ENCODE peak calls at places on chromosomes 2 and 18, in eight cellular contexts. B is WERI-Rb-1, I is breast epithelium, C is A549, D is omental fat pad, S is ovary, N is HFFc6, G is A673. H is an unnamed sample.

GRCh38 chr2:172350844-172351480 is 76.4 kb upstream of the ITGA6 start:
- DNase-seq in B (no peak), S (no peak), D (no peak), N (no peak), C (no peak), I (peak; percentile 62), G (no peak), H (no peak)

GRCh38 chr2:174682578-174683391 is 81.5 kb downstream of the CHRNA1 start:
- DNase-seq in C (peak; percentile 55), I (no peak), D (no peak), G (peak; percentile 48), S (peak; percentile 83), N (peak; percentile 44), B (peak; percentile 60), H (peak; percentile 18)

GRCh38 chr2:15756882-15757819 is 165.5 kb downstream of the DDX1 start:
- DNase-seq in C (no peak), S (no peak), G (no peak), B (no peak), I (no peak), N (no peak), D (no peak), H (no peak)

GRCh38 chr2:118114863-118115262 is 26.6 kb downstream of the INSIG2 start:
- DNase-seq in C (no peak), S (no peak), N (no peak), I (no peak), G (no peak), D (no peak), B (no peak), H (no peak)

GRCh38 chr2:144443837-144444236 is 76.1 kb downstream of the ZEB2 start:
- DNase-seq in B (no peak), I (no peak), N (no peak), S (no peak), C (no peak), D (no peak), G (no peak), H (no peak)

GRCh38 chr18:76357585-76358265 is 137.3 kb downstream of the ZNF516 start:
- DNase-seq in B (no peak), D (no peak), S (no peak), C (no peak), N (no peak), G (no peak), I (no peak), H (no peak)

GRCh38 chr2:1887915-1888314 is 143.6 kb upstream of the PXDN start:
- DNase-seq in B (no peak), S (no peak), C (peak; percentile 40), D (no peak), I (no peak), G (no peak), N (peak; percentile 11), H (no peak)

GRCh38 chr2:150178591-150178990 is 308.9 kb downstream of the RND3 start:
- DNase-seq in D (no peak), G (no peak), S (no peak), B (no peak), I (no peak), N (no peak), C (no peak), H (no peak)

GRCh38 chr2:15795426-15795825 is 144.9 kb upstream of the MYCN start:
- DNase-seq in G (no peak), N (no peak), I (no peak), S (peak; percentile 60), D (no peak), B (no peak), C (no peak), H (no peak)

GRCh38 chr18:48066225-48066652 is 135.8 kb upstream of the SMAD2 start:
- DNase-seq in D (no peak), C (no peak), B (no peak), N (no peak), G (no peak), I (no peak), S (no peak), H (no peak)

GRCh38 chr2:196112408-196113039 is 43.9 kb upstream of the DNAH7 start:
- DNase-seq in I (no peak), G (peak; percentile 68), B (no peak), D (no peak), C (no peak), S (no peak), N (peak; percentile 72), H (peak; percentile 34)

GRCh38 chr2:241560883-241561474 is 2.4 kb downstream of the BOK start:
- DNase-seq in G (no peak), I (no peak), B (no peak), C (no peak), D (no peak), N (no peak), S (peak; percentile 57), H (peak; percentile 26)

GRCh38 chr2:12430036-12430795 is 286.5 kb upstream of the TRIB2 start:
- DNase-seq in S (no peak), I (no peak), G (no peak), D (no peak), N (peak; percentile 74), C (no peak), B (no peak), H (no peak)

GRCh38 chr18:45547910-45548309 is 67.4 kb upstream of the SLC14A2 start:
- DNase-seq in D (no peak), S (no peak), N (no peak), B (no peak), I (no peak), C (no peak), G (no peak), H (no peak)

GRCh38 chr2:101759162-101759561 is 61.7 kb downstream of the MAP4K4 start:
- DNase-seq in D (no peak), C (peak; percentile 23), G (peak; percentile 80), B (no peak), I (no peak), N (peak; percentile 92), S (no peak), H (peak; percentile 54)

GRCh38 chr2:101753720-101754490 is 56.4 kb downstream of the MAP4K4 start:
- DNase-seq in D (no peak), I (no peak), S (no peak), N (no peak), C (no peak), G (no peak), B (no peak), H (no peak)

GRCh38 chr2:101754613-101755012 is 57.1 kb downstream of the MAP4K4 start:
- DNase-seq in C (no peak), N (peak; percentile 32), I (no peak), S (no peak), B (no peak), D (no peak), G (no peak), H (no peak)

GRCh38 chr2:101756266-101756665 is 58.8 kb downstream of the MAP4K4 start:
- DNase-seq in S (no peak), G (no peak), B (no peak), I (no peak), C (no peak), D (no peak), N (no peak), H (no peak)

GRCh38 chr2:101758001-101758400 is 60.5 kb downstream of the MAP4K4 start:
- DNase-seq in G (no peak), S (no peak), I (no peak), B (no peak), C (no peak), N (no peak), D (no peak), H (no peak)
- TF ChIP-seq CTCF in G (no peak), S (no peak), I (no peak), B (no peak), C (no peak), N (no peak), D (no peak), H (no peak)

GRCh38 chr2:218072478-218073024 is 3.5 kb downstream of the RUFY4 start:
- DNase-seq in S (no peak), I (no peak), G (no peak), C (no peak), D (no peak), N (no peak), B (no peak), H (no peak)

GRCh38 chr2:218072002-218072401 is 2.9 kb downstream of the RUFY4 start:
- DNase-seq in B (no peak), I (no peak), D (no peak), S (no peak), N (no peak), C (no peak), G (no peak), H (no peak)

GRCh38 chr2:218073185-218073584 is 4.1 kb downstream of the RUFY4 start:
- DNase-seq in S (no peak), D (no peak), B (no peak), C (no peak), N (no peak), I (no peak), G (no peak), H (no peak)

GRCh38 chr2:218075975-218076811 is 7.1 kb downstream of the RUFY4 start:
- DNase-seq in B (no peak), G (no peak), D (no peak), I (no peak), S (no peak), C (no peak), N (no peak), H (no peak)

GRCh38 chr2:218074031-218074430 is 5.0 kb downstream of the RUFY4 start:
- DNase-seq in S (no peak), I (no peak), G (peak; percentile 43), B (peak; percentile 62), N (peak; percentile 30), C (peak; percentile 32), D (no peak), H (peak; percentile 65)
- TF ChIP-seq CTCF in S (no peak), I (no peak), G (peak; percentile 74), B (peak; percentile 81), N (peak; percentile 75), C (peak; percentile 42), D (no peak), H (peak; percentile 36)

DNA sequence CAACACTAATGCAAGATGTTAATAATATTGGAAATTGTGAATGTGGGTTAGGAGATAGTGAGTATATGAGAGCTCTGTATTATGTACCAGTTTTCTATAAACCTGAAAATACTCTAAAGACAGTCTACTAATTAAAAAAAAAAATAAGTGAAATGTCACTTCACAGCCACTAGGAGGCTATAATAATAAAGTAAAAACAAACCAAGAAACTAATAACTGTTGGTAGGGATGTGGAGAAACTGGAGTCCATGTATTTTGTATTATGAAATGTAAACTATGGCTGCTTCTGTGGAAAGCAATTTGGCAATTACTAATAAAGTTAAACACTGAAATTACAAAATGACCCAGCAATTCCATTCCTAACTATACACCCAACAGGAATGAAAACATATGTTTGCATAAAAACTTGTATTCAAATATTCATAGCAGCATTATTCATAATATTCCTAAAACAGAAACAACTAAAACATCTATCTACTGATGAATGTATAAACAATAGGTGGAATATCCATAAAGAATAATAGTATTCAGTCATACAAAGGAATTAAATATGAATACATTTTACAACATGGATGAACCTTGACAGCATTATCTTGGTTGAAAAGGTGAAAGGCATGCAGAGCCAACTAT is 36.2 kb downstream of the CCDC178 start:
- DNase-seq in D (no peak), B (no peak), G (no peak), I (no peak), N (no peak), S (no peak), C (no peak), H (no peak)
- TF ChIP-seq CTCF in D (no peak), B (no peak), G (peak; percentile 56), I (no peak), N (peak; percentile 56), S (no peak), C (no peak), H (peak; percentile 51)

DNA sequence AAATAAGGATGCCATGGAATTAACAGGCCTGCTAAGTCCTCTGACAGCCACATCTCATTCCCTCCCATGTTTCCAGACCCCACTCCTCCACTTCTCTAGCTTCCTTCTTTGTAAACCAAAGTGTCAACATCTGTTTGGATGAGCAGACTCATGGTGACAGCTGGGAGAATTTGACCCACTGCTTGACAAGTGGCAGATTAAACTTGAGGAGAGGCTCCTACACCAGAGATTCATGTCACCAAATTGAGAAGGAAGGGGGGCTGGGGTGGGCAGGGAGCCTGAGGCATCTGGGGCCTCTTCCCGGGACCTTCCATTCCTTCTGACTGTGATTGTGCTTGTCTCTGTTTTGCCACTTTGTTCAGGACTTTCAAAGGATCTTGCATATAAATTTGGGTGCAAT is 41.0 kb upstream of the IGFBP5 start:
- DNase-seq in G (no peak), D (no peak), I (no peak), B (no peak), N (no peak), C (no peak), S (no peak), H (no peak)
- TF ChIP-seq CTCF in G (no peak), D (no peak), I (no peak), B (no peak), N (no peak), C (no peak), S (no peak), H (no peak)